ENCODE peak calls at places on chromosomes 13 and 19, in seven cellular contexts. C is NCI-H1092, D is anterior cingulate cortex, Y is right lobe of liver, F is HTR-8/SVneo, L is heart right ventricle, P is mesenteric fat pad. E is an unnamed sample.

GRCh38 chr19:40466219-40467006 is at the start of gene SPTBN4:
- DNase-seq in C (no peak), D (peak; percentile 54), Y (peak; percentile 48), F (no peak), L (peak; percentile 22), P (no peak), E (peak; percentile 18)

GRCh38 chr13:33611016-33611805 is 206.7 kb upstream of the RFC3 start:
- DNase-seq in C (peak; percentile 84), D (peak; percentile 54), Y (peak; percentile 70), F (no peak), L (peak; percentile 78), P (no peak), E (no peak)

GRCh38 chr19:6374711-6375410 is 872 bp downstream of the PSPN start:
- DNase-seq in C (no peak), D (no peak), Y (peak; percentile 25), F (no peak), L (no peak), P (no peak), E (no peak)

GRCh38 chr19:35644987-35645679 is 3.0 kb upstream of the COX6B1 start:
- DNase-seq in C (peak; percentile 31), D (peak; percentile 58), Y (peak; percentile 89), F (no peak), L (peak; percentile 88), P (no peak), E (peak; percentile 76)

GRCh38 chr19:18457478-18458331 is 19.8 kb upstream of the ISYNA1 start:
- DNase-seq in C (no peak), D (no peak), Y (no peak), F (no peak), L (no peak), P (no peak), E (no peak)

GRCh38 chr19:17843908-17844490 is 3.8 kb downstream of the JAK3 start:
- DNase-seq in C (no peak), D (no peak), Y (no peak), F (no peak), L (no peak), P (no peak), E (no peak)

GRCh38 chr13:44759222-44759721 is 183.1 kb upstream of the TSC22D1 start:
- DNase-seq in C (no peak), D (no peak), Y (no peak), F (no peak), L (no peak), P (no peak), E (no peak)

GRCh38 chr19:18274776-18275356 is 614 bp upstream of the IQCN start:
- DNase-seq in C (no peak), D (peak; percentile 79), Y (peak; percentile 89), F (peak; percentile 82), L (peak; percentile 88), P (peak; percentile 94), E (no peak)

GRCh38 chr13:47175172-47175806 is 278.4 kb upstream of the HTR2A start:
- DNase-seq in C (no peak), D (no peak), Y (no peak), F (no peak), L (no peak), P (no peak), E (no peak)

GRCh38 chr13:106521101-106521799 is 14.2 kb downstream of the EFNB2 start:
- DNase-seq in C (no peak), D (no peak), Y (no peak), F (no peak), L (no peak), P (no peak), E (no peak)

GRCh38 chr13:75426421-75426820 is 55.5 kb downstream of the TBC1D4 start:
- DNase-seq in C (no peak), D (no peak), Y (no peak), F (no peak), L (no peak), P (no peak), E (no peak)